ENCODE peak calls at places on chromosomes 11 and 22, in nine cellular contexts. One of them, this sample, is unnamed.

GRCh38 chr11:79397252-79397651 is 43.6 kb downstream of the TENM4 start:
- DNase-seq in psoas muscle: no peak
- DNase-seq in CD4-positive, alpha-beta T cell: no peak
- DNase-seq in brain microvascular endothelial cell: no peak
- DNase-seq in sigmoid colon: no peak
- DNase-seq in Peyer's patch: no peak
- DNase-seq in GM23338: no peak
- DNase-seq in heart left ventricle: no peak
- DNase-seq in AG04450: no peak
- DNase-seq in this sample: no peak

GRCh38 chr11:38089728-38090127 is 1491.7 kb upstream of the RAG2 start:
- DNase-seq in sigmoid colon: no peak
- DNase-seq in CD4-positive, alpha-beta T cell: no peak
- DNase-seq in psoas muscle: no peak
- DNase-seq in brain microvascular endothelial cell: peak; percentile 81
- DNase-seq in AG04450: no peak
- DNase-seq in GM23338: no peak
- DNase-seq in Peyer's patch: no peak
- DNase-seq in heart left ventricle: no peak
- DNase-seq in this sample: no peak

GRCh38 chr11:6200975-6201374 is 2.0 kb downstream of the OR52W1 start:
- DNase-seq in sigmoid colon: no peak
- DNase-seq in psoas muscle: peak; percentile 39
- DNase-seq in GM23338: no peak
- DNase-seq in brain microvascular endothelial cell: no peak
- DNase-seq in heart left ventricle: peak; percentile 59
- DNase-seq in Peyer's patch: peak; percentile 61
- DNase-seq in CD4-positive, alpha-beta T cell: no peak
- DNase-seq in AG04450: no peak
- DNase-seq in this sample: peak; percentile 47

GRCh38 chr11:130916238-130916855 is at the start of gene SNX19:
- DNase-seq in Peyer's patch: peak; percentile 96
- DNase-seq in AG04450: peak; percentile 63
- DNase-seq in psoas muscle: peak; percentile 95
- DNase-seq in CD4-positive, alpha-beta T cell: peak; percentile 79
- DNase-seq in heart left ventricle: peak; percentile 94
- DNase-seq in sigmoid colon: peak; percentile 96
- DNase-seq in GM23338: peak; percentile 92
- DNase-seq in brain microvascular endothelial cell: peak; percentile 89
- DNase-seq in this sample: peak; percentile 95

GRCh38 chr11:65492637-65493366 is 6.0 kb upstream of the MALAT1 start:
- DNase-seq in heart left ventricle: peak; percentile 94
- DNase-seq in CD4-positive, alpha-beta T cell: no peak
- DNase-seq in GM23338: peak; percentile 20
- DNase-seq in Peyer's patch: peak; percentile 90
- DNase-seq in sigmoid colon: peak; percentile 97
- DNase-seq in brain microvascular endothelial cell: peak; percentile 81
- DNase-seq in psoas muscle: peak; percentile 90
- DNase-seq in AG04450: no peak
- DNase-seq in this sample: peak; percentile 85

GRCh38 chr22:45977551-45978274 is 751 bp upstream of the WNT7B start:
- DNase-seq in AG04450: no peak
- DNase-seq in sigmoid colon: no peak
- DNase-seq in Peyer's patch: no peak
- DNase-seq in brain microvascular endothelial cell: no peak
- DNase-seq in GM23338: peak; percentile 58
- DNase-seq in heart left ventricle: no peak
- DNase-seq in psoas muscle: no peak
- DNase-seq in CD4-positive, alpha-beta T cell: no peak
- DNase-seq in this sample: no peak

GRCh38 chr11:71238285-71238875 is 14.0 kb downstream of the SHANK2 start:
- DNase-seq in brain microvascular endothelial cell: no peak
- DNase-seq in CD4-positive, alpha-beta T cell: no peak
- DNase-seq in GM23338: no peak
- DNase-seq in Peyer's patch: peak; percentile 2
- DNase-seq in heart left ventricle: no peak
- DNase-seq in psoas muscle: no peak
- DNase-seq in AG04450: no peak
- DNase-seq in sigmoid colon: peak; percentile 47
- DNase-seq in this sample: no peak

GRCh38 chr11:12158926-12159325 is 48.5 kb downstream of the MICAL2 start:
- DNase-seq in heart left ventricle: no peak
- DNase-seq in sigmoid colon: no peak
- DNase-seq in GM23338: no peak
- DNase-seq in AG04450: no peak
- DNase-seq in Peyer's patch: no peak
- DNase-seq in psoas muscle: no peak
- DNase-seq in CD4-positive, alpha-beta T cell: no peak
- DNase-seq in brain microvascular endothelial cell: no peak
- DNase-seq in this sample: no peak

GRCh38 chr11:74570266-74571061 is 21.9 kb upstream of the POLD3 start:
- DNase-seq in CD4-positive, alpha-beta T cell: no peak
- DNase-seq in sigmoid colon: no peak
- DNase-seq in brain microvascular endothelial cell: peak; percentile 58
- DNase-seq in psoas muscle: no peak
- DNase-seq in AG04450: no peak
- DNase-seq in GM23338: peak; percentile 75
- DNase-seq in Peyer's patch: peak; percentile 74
- DNase-seq in heart left ventricle: peak; percentile 33
- DNase-seq in this sample: peak; percentile 56

GRCh38 chr11:81331073-81331472 is 1402.6 kb downstream of the FAM181B start:
- DNase-seq in AG04450: no peak
- DNase-seq in heart left ventricle: no peak
- DNase-seq in Peyer's patch: no peak
- DNase-seq in brain microvascular endothelial cell: no peak
- DNase-seq in GM23338: no peak
- DNase-seq in CD4-positive, alpha-beta T cell: no peak
- DNase-seq in sigmoid colon: no peak
- DNase-seq in psoas muscle: no peak
- DNase-seq in this sample: no peak

GRCh38 chr22:41127447-41127846 is 35.1 kb downstream of the EP300 start:
- DNase-seq in heart left ventricle: no peak
- DNase-seq in GM23338: no peak
- DNase-seq in Peyer's patch: no peak
- DNase-seq in psoas muscle: peak; percentile 24
- DNase-seq in sigmoid colon: no peak
- DNase-seq in AG04450: no peak
- DNase-seq in brain microvascular endothelial cell: no peak
- DNase-seq in CD4-positive, alpha-beta T cell: no peak
- DNase-seq in this sample: no peak

GRCh38 chr11:75468534-75469340 is 35.7 kb upstream of the KLHL35 start:
- DNase-seq in CD4-positive, alpha-beta T cell: no peak
- DNase-seq in Peyer's patch: peak; percentile 59
- DNase-seq in heart left ventricle: peak; percentile 80
- DNase-seq in brain microvascular endothelial cell: peak; percentile 72
- DNase-seq in AG04450: peak; percentile 63
- DNase-seq in GM23338: no peak
- DNase-seq in psoas muscle: peak; percentile 71
- DNase-seq in sigmoid colon: peak; percentile 87
- DNase-seq in this sample: peak; percentile 33

DNA sequence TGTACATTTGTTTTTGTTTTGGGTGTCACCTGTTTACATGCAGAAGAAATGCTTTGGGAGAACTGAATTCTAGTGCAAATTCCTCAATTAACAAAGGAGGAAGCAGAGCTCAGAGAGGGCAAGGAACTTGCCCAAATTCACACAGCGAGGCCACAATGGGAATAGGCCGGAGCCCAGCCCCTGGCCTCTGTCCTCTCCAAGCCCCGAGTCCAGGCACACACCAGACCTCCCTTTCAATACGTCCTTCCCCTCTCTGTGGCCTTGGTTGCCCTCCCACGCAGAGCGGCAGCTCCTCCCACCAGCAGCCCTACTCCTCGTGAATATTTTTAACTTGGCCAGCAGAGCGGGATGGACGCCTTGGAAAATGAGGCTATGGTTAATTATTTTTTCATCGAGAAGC is 1.5 kb upstream of the CARD10 start:
- DNase-seq in Peyer's patch: no peak
- DNase-seq in CD4-positive, alpha-beta T cell: no peak
- DNase-seq in sigmoid colon: no peak
- DNase-seq in heart left ventricle: no peak
- DNase-seq in psoas muscle: no peak
- DNase-seq in AG04450: no peak
- DNase-seq in brain microvascular endothelial cell: no peak
- DNase-seq in GM23338: no peak
- DNase-seq in this sample: no peak
- H3K27me3 ChIP-seq in Peyer's patch: no peaks in the 10 kb centered on the region
- H3K27me3 ChIP-seq in CD4-positive, alpha-beta T cell: peaks cover 49% of the 10 kb centered on the region
- H3K27me3 ChIP-seq in sigmoid colon: peaks cover 11% of the 10 kb centered on the region
- H3K27me3 ChIP-seq in heart left ventricle: peaks cover 7% of the 10 kb centered on the region
- H3K27me3 ChIP-seq in psoas muscle: peaks cover 68% of the 10 kb centered on the region
- H3K27me3 ChIP-seq in AG04450: no peaks in the 10 kb centered on the region
- H3K27me3 ChIP-seq in brain microvascular endothelial cell: no peaks in the 10 kb centered on the region
- H3K27me3 ChIP-seq in GM23338: peaks cover 32% of the 10 kb centered on the region
- H3K27me3 ChIP-seq in this sample: peaks cover 52% of the 10 kb centered on the region

GRCh38 chr22:37525746-37526350 is 6.6 kb upstream of the CARD10 start:
- DNase-seq in heart left ventricle: no peak
- DNase-seq in sigmoid colon: no peak
- DNase-seq in CD4-positive, alpha-beta T cell: no peak
- DNase-seq in AG04450: no peak
- DNase-seq in psoas muscle: no peak
- DNase-seq in Peyer's patch: no peak
- DNase-seq in brain microvascular endothelial cell: no peak
- DNase-seq in GM23338: no peak
- DNase-seq in this sample: no peak
- H3K27ac ChIP-seq in heart left ventricle: no peak overlapping the region
- H3K27ac ChIP-seq in sigmoid colon: no peak overlapping the region
- H3K27ac ChIP-seq in CD4-positive, alpha-beta T cell: no peak overlapping the region
- H3K27ac ChIP-seq in AG04450: no peak overlapping the region
- H3K27ac ChIP-seq in psoas muscle: no peak overlapping the region
- H3K27ac ChIP-seq in Peyer's patch: no peak overlapping the region
- H3K27ac ChIP-seq in brain microvascular endothelial cell: peak overlapping the region; percentile 20
- H3K27ac ChIP-seq in GM23338: no peak overlapping the region
- H3K27ac ChIP-seq in this sample: no peak overlapping the region

DNA sequence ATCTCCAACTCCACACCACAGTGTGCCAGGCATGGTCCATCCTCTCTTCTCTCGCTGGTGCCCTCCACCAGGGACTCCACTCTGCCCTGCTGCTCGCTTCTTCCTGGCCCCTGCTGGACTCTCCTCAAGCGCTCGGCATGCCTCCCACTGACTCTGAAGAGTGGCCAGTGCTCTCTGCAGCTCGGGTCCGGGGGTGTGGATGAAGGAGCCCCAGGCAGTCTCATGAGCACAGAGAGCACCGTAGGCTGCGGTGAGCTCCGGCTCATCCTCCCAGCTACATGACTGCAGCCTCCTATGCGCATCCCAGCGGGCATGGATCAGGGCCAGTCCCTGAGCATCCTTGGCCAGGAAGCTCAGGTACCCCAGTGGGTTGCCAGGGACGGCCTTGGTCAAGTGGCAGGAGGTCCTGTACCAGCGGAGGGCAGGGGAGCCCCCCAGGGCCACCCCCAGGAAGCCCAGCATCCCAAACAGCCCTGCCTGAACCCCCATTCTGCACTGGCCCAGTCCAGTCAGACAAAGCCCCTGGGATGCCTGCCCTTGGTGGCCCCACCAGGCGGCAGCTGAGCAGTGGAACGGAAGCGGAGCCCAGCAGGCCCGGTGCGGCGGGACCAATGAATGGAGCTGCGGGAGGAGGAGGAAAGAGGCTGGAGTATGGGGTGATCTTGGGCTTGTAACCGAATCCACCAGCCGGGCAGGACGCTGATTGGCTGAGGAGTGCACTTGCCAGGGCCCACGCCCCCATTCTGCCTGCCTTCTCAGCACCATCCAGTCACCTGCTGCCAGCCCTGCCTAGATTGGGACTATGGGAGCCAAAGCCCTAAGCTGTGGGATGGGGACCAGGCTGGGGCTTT is at the start of gene PLA2G3:
- DNase-seq in psoas muscle: no peak
- DNase-seq in heart left ventricle: no peak
- DNase-seq in GM23338: peak; percentile 99
- DNase-seq in brain microvascular endothelial cell: peak; percentile 51
- DNase-seq in AG04450: no peak
- DNase-seq in sigmoid colon: no peak
- DNase-seq in Peyer's patch: no peak
- DNase-seq in CD4-positive, alpha-beta T cell: no peak
- DNase-seq in this sample: peak; percentile 78
- TF ChIP-seq CTCF in psoas muscle: no peak
- TF ChIP-seq CTCF in heart left ventricle: no peak
- TF ChIP-seq CTCF in GM23338: peak; percentile 35
- TF ChIP-seq CTCF in brain microvascular endothelial cell: peak; percentile 45
- TF ChIP-seq CTCF in AG04450: peak; percentile 26
- TF ChIP-seq CTCF in sigmoid colon: no peak
- TF ChIP-seq CTCF in Peyer's patch: no peak
- TF ChIP-seq CTCF in CD4-positive, alpha-beta T cell: no peak
- TF ChIP-seq CTCF in this sample: no peak

GRCh38 chr22:49678842-49679170 is 148.9 kb downstream of the BRD1 start:
- DNase-seq in CD4-positive, alpha-beta T cell: no peak
- DNase-seq in sigmoid colon: peak; percentile 28
- DNase-seq in psoas muscle: no peak
- DNase-seq in Peyer's patch: no peak
- DNase-seq in brain microvascular endothelial cell: no peak
- DNase-seq in GM23338: no peak
- DNase-seq in AG04450: no peak
- DNase-seq in heart left ventricle: no peak
- DNase-seq in this sample: no peak

GRCh38 chr22:49678137-49678841 is 149.4 kb downstream of the BRD1 start:
- DNase-seq in heart left ventricle: no peak
- DNase-seq in Peyer's patch: no peak
- DNase-seq in sigmoid colon: peak; percentile 35
- DNase-seq in psoas muscle: no peak
- DNase-seq in AG04450: no peak
- DNase-seq in CD4-positive, alpha-beta T cell: no peak
- DNase-seq in GM23338: no peak
- DNase-seq in brain microvascular endothelial cell: no peak
- DNase-seq in this sample: no peak

GRCh38 chr22:49677495-49677889 is 150.2 kb downstream of the BRD1 start:
- DNase-seq in brain microvascular endothelial cell: no peak
- DNase-seq in CD4-positive, alpha-beta T cell: no peak
- DNase-seq in psoas muscle: no peak
- DNase-seq in GM23338: no peak
- DNase-seq in heart left ventricle: no peak
- DNase-seq in Peyer's patch: no peak
- DNase-seq in sigmoid colon: peak; percentile 38
- DNase-seq in AG04450: no peak
- DNase-seq in this sample: no peak

GRCh38 chr22:49676230-49676629 is 151.4 kb downstream of the BRD1 start:
- DNase-seq in AG04450: no peak
- DNase-seq in GM23338: no peak
- DNase-seq in CD4-positive, alpha-beta T cell: no peak
- DNase-seq in brain microvascular endothelial cell: no peak
- DNase-seq in sigmoid colon: peak; percentile 25
- DNase-seq in psoas muscle: no peak
- DNase-seq in heart left ventricle: no peak
- DNase-seq in Peyer's patch: no peak
- DNase-seq in this sample: no peak

DNA sequence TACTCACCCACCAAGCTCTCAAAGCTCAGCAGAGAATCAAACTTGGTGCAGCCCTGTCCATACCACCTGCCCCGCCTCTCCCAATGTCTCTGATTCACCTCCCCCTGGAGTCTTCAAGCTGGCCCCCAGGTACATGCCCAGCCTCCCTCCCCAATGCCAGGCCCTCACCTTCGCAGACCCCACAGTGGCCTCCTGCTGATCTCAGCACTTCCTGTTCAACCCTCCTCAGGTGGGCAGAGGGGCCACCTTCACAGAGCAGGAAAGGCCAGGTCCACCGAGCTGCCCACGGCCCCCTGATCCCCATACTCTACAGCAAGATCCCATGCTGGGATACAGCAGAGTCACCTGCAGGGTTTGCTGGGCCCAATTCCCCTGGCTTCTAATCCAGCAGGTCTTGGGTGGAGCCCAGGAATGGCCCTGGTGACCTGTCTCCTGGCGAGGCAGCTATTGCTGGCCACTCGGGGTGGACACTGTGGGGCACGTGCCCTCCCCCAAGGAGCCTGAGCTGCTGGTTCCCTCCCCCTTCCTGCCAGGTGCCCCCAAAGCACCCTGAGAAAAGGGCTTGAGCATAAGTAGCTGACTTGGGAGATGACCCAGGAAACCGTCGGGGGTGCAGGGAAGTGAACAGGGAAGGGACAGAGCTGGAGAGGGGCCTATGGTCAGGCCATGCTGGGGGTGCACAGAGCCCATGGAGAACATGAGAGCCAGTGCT is 150.7 kb downstream of the BRD1 start:
- DNase-seq in AG04450: no peak
- DNase-seq in CD4-positive, alpha-beta T cell: no peak
- DNase-seq in GM23338: no peak
- DNase-seq in brain microvascular endothelial cell: no peak
- DNase-seq in Peyer's patch: peak; percentile 40
- DNase-seq in heart left ventricle: no peak
- DNase-seq in psoas muscle: no peak
- DNase-seq in sigmoid colon: peak; percentile 46
- DNase-seq in this sample: no peak
- H3K27me3 ChIP-seq in AG04450: peaks cover under 1% of the 10 kb centered on the region
- H3K27me3 ChIP-seq in CD4-positive, alpha-beta T cell: peaks cover under 1% of the 10 kb centered on the region
- H3K27me3 ChIP-seq in GM23338: no peaks in the 10 kb centered on the region
- H3K27me3 ChIP-seq in brain microvascular endothelial cell: peaks cover under 1% of the 10 kb centered on the region
- H3K27me3 ChIP-seq in Peyer's patch: no peaks in the 10 kb centered on the region
- H3K27me3 ChIP-seq in heart left ventricle: peaks cover 18% of the 10 kb centered on the region
- H3K27me3 ChIP-seq in psoas muscle: peaks cover 38% of the 10 kb centered on the region
- H3K27me3 ChIP-seq in sigmoid colon: no peaks in the 10 kb centered on the region
- H3K27me3 ChIP-seq in this sample: no peaks in the 10 kb centered on the region

This sample was measured in stomach.